ENCODE peak calls at places on chromosome 5, in eight cellular contexts. Q is upper lobe of left lung, G is transverse colon, H is ovary, P is A549, J is esophagus squamous epithelium, T is HepG2, Y is sigmoid colon. X is an unnamed sample. For H3K4me1, the result is how much of the 10 kb centered on the place peaks cover.

GRCh38 chr5:172545291-172545761 is 91.0 kb upstream of the SH3PXD2B start:
- DNase-seq in Q (no peak), G (no peak), H (no peak), P (no peak), J (no peak), T (no peak), Y (peak), X (no peak)

GRCh38 chr5:179841621-179842020 is 17.0 kb downstream of the MRNIP start:
- DNase-seq in Q (no peak), G (no peak), H (no peak), P (no peak), J (no peak), T (no peak), Y (peak), X (no peak)

GRCh38 chr5:16600397-16600796 is 16.4 kb downstream of the RETREG1 start:
- DNase-seq in Q (peak), G (no peak), H (peak), P (no peak), J (no peak), T (no peak), Y (peak), X (peak)

GRCh38 chr5:64789457-64789856 is 20.7 kb downstream of the CWC27 start:
- DNase-seq in Q (no peak), G (no peak), H (no peak), P (no peak), J (no peak), T (no peak), Y (no peak), X (no peak)

GRCh38 chr5:58891072-58891970 is 308.4 kb downstream of the RAB3C start:
- DNase-seq in Q (peak), G (peak), H (peak), P (peak), J (no peak), T (peak), Y (peak), X (peak)

GRCh38 chr5:83547156-83547555 is 75.6 kb downstream of the VCAN start:
- DNase-seq in Q (no peak), G (no peak), H (no peak), P (no peak), J (no peak), T (no peak), Y (no peak), X (no peak)

GRCh38 chr5:55096860-55097259 is 5.6 kb upstream of the GZMA start:
- DNase-seq in Q (no peak), G (peak), H (no peak), P (no peak), J (no peak), T (no peak), Y (no peak), X (no peak)

GRCh38 chr5:32304622-32305021 is 8.1 kb downstream of the MTMR12 start:
- DNase-seq in Q (no peak), G (no peak), H (no peak), P (no peak), J (no peak), T (no peak), Y (no peak), X (no peak)

GRCh38 chr5:67089200-67089725 is 107.3 kb downstream of the CD180 start:
- DNase-seq in Q (no peak), G (no peak), H (no peak), P (no peak), J (no peak), T (no peak), Y (no peak), X (no peak)

GRCh38 chr5:39169081-39169480 is 50.3 kb downstream of the FYB1 start:
- DNase-seq in Q (no peak), G (no peak), H (no peak), P (no peak), J (no peak), T (no peak), Y (no peak), X (no peak)

GRCh38 chr5:160209917-160210316 is 19.4 kb upstream of the FABP6 start:
- DNase-seq in Q (no peak), G (no peak), H (no peak), P (no peak), J (no peak), T (no peak), Y (no peak), X (no peak)

GRCh38 chr5:168943485-168943884 is 357.5 kb downstream of the SLIT3 start:
- DNase-seq in Q (no peak), G (no peak), H (no peak), P (no peak), J (no peak), T (no peak), Y (no peak), X (no peak)

GRCh38 chr5:55629790-55630189 is 82.3 kb downstream of the SLC38A9 start:
- DNase-seq in Q (no peak), G (no peak), H (no peak), P (no peak), J (no peak), T (peak), Y (no peak), X (no peak)

GRCh38 chr5:65769539-65769938 is 47.5 kb downstream of the NLN start:
- DNase-seq in Q (no peak), G (no peak), H (no peak), P (peak), J (no peak), T (no peak), Y (no peak), X (no peak)

GRCh38 chr5:136011427-136012001 is 17.3 kb upstream of the TGFBI start:
- DNase-seq in Q (no peak), G (no peak), H (no peak), P (peak), J (no peak), T (no peak), Y (no peak), X (no peak)

DNA sequence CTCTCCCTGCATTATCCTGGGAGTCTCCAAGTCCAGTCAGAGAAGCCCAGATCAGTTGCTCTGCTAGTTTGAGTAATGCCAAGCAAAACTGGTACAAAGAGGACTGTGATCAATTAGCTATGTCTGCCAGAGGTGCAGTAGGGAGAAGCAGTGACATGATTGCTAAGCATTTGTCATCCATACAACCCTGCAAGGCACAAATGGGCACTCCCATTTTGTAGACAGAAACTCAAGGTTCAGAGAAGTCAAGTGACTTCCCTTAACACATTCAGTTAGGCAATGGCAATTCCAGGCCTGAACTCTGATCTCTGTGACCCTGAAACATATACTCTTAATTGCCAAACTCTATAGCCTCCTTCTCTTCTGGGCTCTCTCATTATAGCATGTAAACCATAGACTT is 34.0 kb downstream of the NDST1 start:
- DNase-seq in Q (no peak), G (peak), H (no peak), P (no peak), J (no peak), T (peak), Y (no peak), X (no peak)
- TF ChIP-seq POLR2A in Q (no peak), G (no peak), H (no peak), P (no peak), J (no peak), T (no peak), Y (no peak), X (no peak)

GRCh38 chr5:68333649-68334549 is 118.3 kb downstream of the PIK3R1 start:
- DNase-seq in Q (no peak), G (no peak), H (no peak), P (peak), J (no peak), T (peak), Y (no peak), X (no peak)
- TF ChIP-seq CTCF in Q (no peak), G (no peak), H (no peak), P (peak), J (no peak), T (peak), Y (no peak), X (no peak)

GRCh38 chr5:81852277-81853004 is 101.5 kb upstream of the SSBP2 start:
- DNase-seq in Q (peak), G (peak), H (peak), P (no peak), J (no peak), T (no peak), Y (peak), X (no peak)

GRCh38 chr5:81849769-81850367 is 99.0 kb upstream of the SSBP2 start:
- DNase-seq in Q (no peak), G (peak), H (no peak), P (no peak), J (no peak), T (no peak), Y (no peak), X (no peak)

GRCh38 chr5:81850494-81850893 is 99.6 kb upstream of the SSBP2 start:
- DNase-seq in Q (no peak), G (no peak), H (no peak), P (no peak), J (no peak), T (no peak), Y (no peak), X (no peak)

GRCh38 chr5:81851481-81852178 is 100.7 kb upstream of the SSBP2 start:
- DNase-seq in Q (peak), G (peak), H (peak), P (peak), J (peak), T (peak), Y (peak), X (peak)

GRCh38 chr5:81850932-81851331 is 100.0 kb upstream of the SSBP2 start:
- DNase-seq in Q (no peak), G (no peak), H (peak), P (no peak), J (no peak), T (no peak), Y (no peak), X (no peak)
- H3K4me1 ChIP-seq in Q (under half), G (under half), H (under half), P (under half), J (half or more), T (under half), Y (under half), X (under half)

GRCh38 chr5:141604318-141604717 is 14.5 kb downstream of the DIAPH1 start:
- DNase-seq in Q (peak), G (peak), H (no peak), P (peak), J (no peak), T (peak), Y (peak), X (peak)

GRCh38 chr5:141608046-141608445 is 10.8 kb downstream of the DIAPH1 start:
- DNase-seq in Q (no peak), G (no peak), H (no peak), P (no peak), J (no peak), T (no peak), Y (no peak), X (no peak)

GRCh38 chr5:141603912-141604311 is 14.9 kb downstream of the DIAPH1 start:
- DNase-seq in Q (no peak), G (no peak), H (no peak), P (no peak), J (no peak), T (no peak), Y (no peak), X (no peak)

GRCh38 chr5:141608557-141608956 is 10.2 kb downstream of the DIAPH1 start:
- DNase-seq in Q (no peak), G (no peak), H (no peak), P (no peak), J (no peak), T (peak), Y (no peak), X (no peak)

DNA sequence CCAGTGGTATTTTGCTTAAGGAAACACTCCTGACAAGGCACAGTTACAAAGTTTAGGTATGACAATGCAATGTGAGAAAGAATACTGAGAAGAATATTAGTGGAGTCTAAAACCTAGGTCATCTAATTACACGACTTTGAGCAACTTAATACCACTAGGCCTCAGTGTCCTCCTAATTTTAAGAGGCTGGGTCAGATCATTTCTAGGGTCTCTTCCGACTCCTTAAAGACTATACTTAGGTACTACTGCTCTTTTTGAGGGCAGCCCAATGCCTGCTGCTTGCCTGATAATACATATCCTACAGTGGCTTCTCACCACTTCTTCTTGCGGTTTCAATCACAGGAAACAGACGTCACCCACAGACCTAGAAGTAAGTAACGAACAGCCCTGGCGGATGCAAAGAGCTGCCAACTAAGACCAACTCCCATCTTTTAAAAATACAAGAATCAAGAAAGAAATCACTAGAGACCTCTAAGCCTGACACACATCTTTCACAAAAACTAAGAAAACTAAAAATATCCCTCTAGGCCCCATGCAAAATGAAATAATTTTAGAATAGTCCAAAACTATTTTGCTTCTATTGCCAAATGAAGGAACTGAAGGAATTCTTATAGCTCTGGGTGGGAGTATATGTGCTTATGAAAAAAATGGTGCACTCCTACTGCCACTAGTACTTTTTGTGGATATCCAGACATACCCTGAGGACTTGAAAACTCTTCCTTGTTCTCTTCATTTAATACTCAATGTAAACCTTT is 13.1 kb downstream of the DIAPH1 start:
- DNase-seq in Q (peak), G (peak), H (no peak), P (no peak), J (peak), T (no peak), Y (peak), X (peak)
- TF ChIP-seq POLR2A in Q (peak), G (no peak), H (no peak), P (no peak), J (no peak), T (no peak), Y (no peak), X (no peak)

DNA sequence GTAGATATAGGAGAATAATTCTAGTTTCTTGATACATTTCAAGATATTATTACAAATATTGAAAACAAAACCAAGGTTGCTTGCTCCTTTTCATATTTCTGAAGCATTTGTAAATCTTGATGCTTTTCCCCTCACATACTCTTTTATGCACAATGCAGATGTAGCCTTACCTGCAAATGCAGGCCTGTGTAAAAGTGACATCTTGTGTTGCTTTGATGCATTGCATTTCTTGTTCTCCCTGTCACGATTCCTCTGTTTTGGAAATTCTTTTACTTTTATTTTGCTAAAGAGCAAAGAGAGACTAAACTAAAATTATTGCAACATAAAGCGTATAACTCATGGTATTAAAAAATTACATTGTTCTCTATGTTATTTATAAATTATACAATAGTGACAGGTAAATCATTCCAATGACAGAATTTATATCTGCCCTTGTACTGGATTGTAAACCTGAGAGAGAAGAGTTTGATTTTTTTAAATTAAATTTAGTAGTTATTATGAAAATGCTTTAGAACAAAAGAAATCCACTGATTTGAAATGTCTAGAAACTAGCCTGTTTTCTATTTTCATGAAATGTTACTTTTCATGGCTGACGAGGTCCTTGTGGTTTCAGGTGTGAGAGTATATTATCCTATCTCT is 970.0 kb downstream of the MAT2B start:
- DNase-seq in Q (no peak), G (no peak), H (no peak), P (no peak), J (no peak), T (peak), Y (no peak), X (no peak)
- TF ChIP-seq CTCF in Q (peak), G (peak), H (no peak), P (peak), J (no peak), T (peak), Y (no peak), X (no peak)

X was measured in tibial nerve.